ENCODE peak calls at places on chromosomes 13 and 19, in five cellular contexts. S is cardiac muscle cell; V is neural progenitor cell; I is spleen; H is CD8-positive, alpha-beta memory T cell. D is an unnamed sample.

GRCh38 chr19:34998777-34999497 is 1.2 kb upstream of the GRAMD1A start:
- DNase-seq in S (no peak), V (no peak), I (peak), H (no peak), D (no peak)

GRCh38 chr19:32666084-32666483 is 8.9 kb downstream of the ANKRD27 start:
- DNase-seq in S (no peak), V (no peak), I (no peak), H (no peak), D (no peak)

GRCh38 chr13:81488021-81488420 is 1147.1 kb upstream of the SPRY2 start:
- DNase-seq in S (peak), V (no peak), I (no peak), H (no peak), D (no peak)

GRCh38 chr13:23634897-23635296 is 64.7 kb downstream of the TNFRSF19 start:
- DNase-seq in S (no peak), V (no peak), I (no peak), H (no peak), D (no peak)

GRCh38 chr19:39196860-39197562 is at the start of gene NCCRP1:
- DNase-seq in S (no peak), V (peak), I (no peak), H (no peak), D (no peak)

GRCh38 chr19:48656840-48657474 is 11.0 kb upstream of the CA11 start:
- DNase-seq in S (peak), V (no peak), I (no peak), H (no peak), D (no peak)

GRCh38 chr19:38543807-38544568 is 73.8 kb downstream of the MAP4K1 start:
- DNase-seq in S (peak), V (no peak), I (no peak), H (no peak), D (peak)

GRCh38 chr19:47541507-47541906 is 26.6 kb upstream of the NAPA start:
- DNase-seq in S (peak), V (no peak), I (no peak), H (peak), D (no peak)

GRCh38 chr13:106357198-106357597 is 178.3 kb downstream of the EFNB2 start:
- DNase-seq in S (peak), V (peak), I (no peak), H (no peak), D (no peak)

GRCh38 chr13:20525144-20525600 is 485 bp downstream of the CRYL1 start:
- DNase-seq in S (peak), V (peak), I (peak), H (no peak), D (no peak)

GRCh38 chr13:61413572-61413971 is 2.1 kb downstream of the PCDH20 start:
- DNase-seq in S (no peak), V (peak), I (peak), H (no peak), D (no peak)
- H3K4me3 ChIP-seq in S (peak), V (peak), I (no peak), H (no peak), D (no peak)

GRCh38 chr13:50843256-50844043 is at the start of gene DLEU7:
- DNase-seq in S (no peak), V (peak), I (no peak), H (no peak), D (no peak)

GRCh38 chr13:50845211-50845610 is 1.7 kb upstream of the DLEU7 start:
- DNase-seq in S (peak), V (no peak), I (no peak), H (no peak), D (no peak)

GRCh38 chr13:50842246-50842645 is 1.2 kb downstream of the DLEU7 start:
- DNase-seq in S (no peak), V (no peak), I (no peak), H (no peak), D (no peak)

GRCh38 chr13:50844181-50844875 is 836 bp upstream of the DLEU7 start:
- DNase-seq in S (no peak), V (no peak), I (no peak), H (no peak), D (no peak)

DNA sequence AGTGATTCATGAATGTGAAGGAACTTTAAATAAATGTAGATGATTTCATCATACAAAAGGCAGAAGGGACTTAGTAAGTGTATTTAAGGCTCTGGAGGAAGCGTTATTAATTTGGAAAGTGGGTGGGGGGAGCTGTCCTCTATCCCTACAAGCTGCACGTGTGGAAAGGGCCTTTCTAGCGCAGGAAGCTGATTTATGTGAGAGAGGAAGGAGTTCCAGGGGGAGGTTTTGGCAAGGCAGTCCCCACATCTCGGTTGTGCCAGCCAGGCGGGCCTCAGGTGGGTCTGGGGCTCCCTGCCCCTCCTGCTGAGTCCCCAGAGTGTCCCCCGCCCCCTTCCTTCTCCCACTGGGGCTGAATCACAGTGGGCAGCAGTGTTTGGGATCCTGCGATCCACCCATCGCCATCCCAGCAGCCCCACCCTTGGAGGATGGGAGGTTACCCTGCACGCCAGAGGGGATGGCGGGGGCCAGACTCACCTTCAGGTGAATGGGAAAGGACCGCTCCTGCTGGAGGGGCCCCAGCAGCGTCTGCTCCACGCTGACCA is 709 bp downstream of the DLEU7 start:
- DNase-seq in S (no peak), V (peak), I (peak), H (no peak), D (no peak)
- H3K4me3 ChIP-seq in S (peak), V (peak), I (no peak), H (no peak), D (no peak)

GRCh38 chr19:5678071-5678682 is 2.1 kb downstream of the MICOS13 start:
- DNase-seq in S (no peak), V (no peak), I (no peak), H (no peak), D (no peak)

GRCh38 chr19:5677156-5677555 is 3.2 kb downstream of the MICOS13 start:
- DNase-seq in S (no peak), V (no peak), I (no peak), H (no peak), D (no peak)

GRCh38 chr19:5677597-5677996 is 2.7 kb downstream of the MICOS13 start:
- DNase-seq in S (no peak), V (no peak), I (no peak), H (no peak), D (no peak)

GRCh38 chr19:5676105-5676671 is 4.1 kb downstream of the MICOS13 start:
- DNase-seq in S (no peak), V (no peak), I (no peak), H (no peak), D (no peak)

DNA sequence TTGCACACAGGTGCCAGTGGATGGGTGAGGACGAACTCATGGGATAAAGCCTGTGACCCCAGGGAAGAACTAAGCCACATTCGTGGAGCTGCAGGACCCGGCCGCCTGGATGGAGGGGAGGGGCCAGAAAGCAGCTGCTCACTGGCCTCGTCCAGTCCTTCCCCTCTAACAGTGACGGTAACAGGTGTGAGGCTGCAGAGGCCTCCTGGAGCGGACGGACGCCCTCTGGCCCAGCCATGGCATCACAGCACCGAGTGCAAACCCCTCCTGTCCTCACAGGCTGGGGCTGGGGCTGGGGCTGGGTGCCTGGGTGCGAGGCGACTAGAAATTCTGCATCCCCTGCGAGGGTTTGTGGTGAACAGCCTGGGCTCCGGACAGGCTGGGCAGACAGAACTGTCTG is 3.6 kb downstream of the MICOS13 start:
- DNase-seq in S (no peak), V (no peak), I (no peak), H (no peak), D (no peak)
- H3K4me3 ChIP-seq in S (no peak), V (no peak), I (no peak), H (no peak), D (no peak)

GRCh38 chr13:27043013-27043412 is 128.6 kb downstream of the USP12 start:
- DNase-seq in S (peak), V (no peak), I (no peak), H (no peak), D (no peak)
- H3K4me3 ChIP-seq in S (no peak), V (no peak), I (no peak), H (no peak), D (no peak)

GRCh38 chr19:51294211-51294976 is 17.1 kb upstream of the IGLON5 start:
- DNase-seq in S (no peak), V (peak), I (no peak), H (no peak), D (no peak)
- H3K4me3 ChIP-seq in S (no peak), V (no peak), I (no peak), H (no peak), D (no peak)